ENCODE peak calls at places on chromosomes 12 and 14, in five cellular contexts. N, Z, J, I and T are unnamed samples.

GRCh38 chr14:92637228-92637627 is 111.2 kb downstream of the LGMN start:
- DNase-seq in N (no peak), Z (no peak), J (no peak), I (no peak), T (no peak)

GRCh38 chr14:52129733-52130132 is 60.9 kb upstream of the NID2 start:
- DNase-seq in N (no peak), Z (no peak), J (no peak), I (no peak), T (no peak)

GRCh38 chr12:13173012-13173441 is 23.5 kb upstream of the EMP1 start:
- DNase-seq in N (no peak), Z (no peak), J (no peak), I (no peak), T (no peak)

GRCh38 chr12:24404086-24404815 is 454.8 kb upstream of the SOX5 start:
- DNase-seq in N (no peak), Z (no peak), J (no peak), I (no peak), T (no peak)

GRCh38 chr12:23423796-23424195 is 525.7 kb downstream of the SOX5 start:
- DNase-seq in N (no peak), Z (no peak), J (no peak), I (no peak), T (no peak)

GRCh38 chr14:55366271-55366670 is 45.4 kb downstream of the ATG14 start:
- DNase-seq in N (no peak), Z (no peak), J (no peak), I (no peak), T (no peak)

GRCh38 chr14:104803916-104804371 is 3.0 kb downstream of the ZBTB42 start:
- DNase-seq in N (no peak), Z (no peak), J (no peak), I (no peak), T (no peak)

GRCh38 chr12:113870035-113870434 is 96.1 kb downstream of the RBM19 start:
- DNase-seq in N (no peak), Z (no peak), J (no peak), I (no peak), T (no peak)

GRCh38 chr12:30811966-30812365 is 57.2 kb upstream of the CAPRIN2 start:
- DNase-seq in N (no peak), Z (no peak), J (no peak), I (no peak), T (no peak)

GRCh38 chr12:45329238-45329637 is 113.3 kb downstream of the ANO6 start:
- DNase-seq in N (no peak), Z (no peak), J (no peak), I (no peak), T (no peak)

GRCh38 chr14:89214221-89214965 is 202.6 kb downstream of the FOXN3 start:
- DNase-seq in N (no peak), Z (no peak), J (no peak), I (no peak), T (no peak)

GRCh38 chr12:28878629-28879028 is 270.4 kb upstream of the FAR2 start:
- DNase-seq in N (no peak), Z (no peak), J (no peak), I (no peak), T (no peak)

GRCh38 chr12:23888396-23889068 is 60.9 kb downstream of the SOX5 start:
- DNase-seq in N (no peak), Z (no peak), J (no peak), I (no peak), T (no peak)

GRCh38 chr12:69254046-69254445 is 14.7 kb downstream of the CPSF6 start:
- DNase-seq in N (peak), Z (peak), J (peak), I (no peak), T (peak)

GRCh38 chr14:54693761-54694160 is 126.8 kb downstream of the SAMD4A start:
- DNase-seq in N (no peak), Z (no peak), J (no peak), I (no peak), T (no peak)

GRCh38 chr12:50005150-50005549 is 20.1 kb downstream of the RACGAP1 start:
- DNase-seq in N (no peak), Z (no peak), J (no peak), I (no peak), T (no peak)

GRCh38 chr12:127562781-127563180 is 704.2 kb upstream of the TMEM132C start:
- DNase-seq in N (no peak), Z (no peak), J (no peak), I (no peak), T (no peak)

GRCh38 chr12:49296836-49297694 is 2.1 kb downstream of the PRPH start:
- DNase-seq in N (peak), Z (peak), J (no peak), I (no peak), T (no peak)

GRCh38 chr12:7108928-7109920 is at the start of gene C1RL:
- DNase-seq in N (peak), Z (peak), J (no peak), I (peak), T (peak)

GRCh38 chr14:76867536-76868452 is 41.6 kb downstream of the LRRC74A start:
- DNase-seq in N (no peak), Z (no peak), J (no peak), I (no peak), T (no peak)

GRCh38 chr12:54991161-54991991 is 6.8 kb upstream of the TESPA1 start:
- DNase-seq in N (no peak), Z (no peak), J (peak), I (no peak), T (no peak)

GRCh38 chr12:47105914-47106674 is 26.3 kb upstream of the AMIGO2 start:
- DNase-seq in N (no peak), Z (no peak), J (no peak), I (no peak), T (no peak)

GRCh38 chr14:77859934-77860570 is 60.1 kb downstream of the ADCK1 start:
- DNase-seq in N (no peak), Z (peak), J (no peak), I (no peak), T (no peak)

GRCh38 chr14:29144598-29144997 is 378.0 kb downstream of the FOXG1 start:
- DNase-seq in N (no peak), Z (no peak), J (no peak), I (no peak), T (no peak)

GRCh38 chr14:54711812-54712211 is 144.9 kb downstream of the SAMD4A start:
- DNase-seq in N (no peak), Z (no peak), J (no peak), I (no peak), T (no peak)

GRCh38 chr12:71304306-71304705 is 135.3 kb upstream of the LGR5 start:
- DNase-seq in N (no peak), Z (no peak), J (no peak), I (no peak), T (no peak)

GRCh38 chr14:53509845-53510244 is 356.7 kb upstream of the DDHD1 start:
- DNase-seq in N (no peak), Z (no peak), J (no peak), I (no peak), T (no peak)
- TF ChIP-seq SIN3A in N (no peak), Z (no peak), J (no peak), I (no peak), T (no peak)

GRCh38 chr14:64654072-64654899 is 49.9 kb upstream of the PLEKHG3 start:
- DNase-seq in N (no peak), Z (no peak), J (peak), I (no peak), T (no peak)
- TF ChIP-seq SIN3A in N (no peak), Z (no peak), J (no peak), I (no peak), T (no peak)

GRCh38 chr14:67666733-67667132 is 7.7 kb downstream of the VTI1B start:
- DNase-seq in N (no peak), Z (no peak), J (no peak), I (no peak), T (no peak)

GRCh38 chr14:67668559-67668958 is 5.9 kb downstream of the VTI1B start:
- DNase-seq in N (no peak), Z (no peak), J (peak), I (no peak), T (no peak)

GRCh38 chr14:67663633-67664032 is 10.8 kb downstream of the VTI1B start:
- DNase-seq in N (no peak), Z (no peak), J (no peak), I (no peak), T (no peak)

DNA sequence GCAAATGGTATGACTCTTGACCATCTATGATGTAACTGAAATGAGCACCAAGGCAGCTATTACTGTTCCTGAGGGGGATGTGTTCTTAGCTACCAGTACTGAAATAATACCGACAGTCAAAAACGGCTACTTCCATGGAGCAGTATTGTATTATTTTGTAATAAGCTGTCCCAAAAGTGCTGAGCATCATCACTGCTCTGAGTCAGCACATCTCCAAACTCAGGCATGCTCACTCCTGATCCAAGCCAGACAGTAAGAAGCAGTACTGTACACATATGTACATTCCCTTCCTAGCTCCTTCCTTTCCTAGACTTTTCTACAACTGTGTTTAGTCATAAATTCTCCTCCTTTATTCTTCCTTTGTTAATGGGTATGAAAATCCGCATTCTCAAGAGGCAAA is 8.5 kb downstream of the VTI1B start:
- DNase-seq in N (no peak), Z (no peak), J (no peak), I (no peak), T (no peak)
- TF ChIP-seq SIN3A in N (no peak), Z (no peak), J (no peak), I (no peak), T (no peak)

GRCh38 chr12:88057994-88058718 is 29.0 kb upstream of the C12orf50 start:
- DNase-seq in N (no peak), Z (no peak), J (no peak), I (no peak), T (no peak)

GRCh38 chr12:88056571-88056970 is 27.4 kb upstream of the C12orf50 start:
- DNase-seq in N (no peak), Z (no peak), J (no peak), I (no peak), T (no peak)

GRCh38 chr12:88052686-88053085 is 23.5 kb upstream of the C12orf50 start:
- DNase-seq in N (peak), Z (peak), J (no peak), I (no peak), T (no peak)
- TF ChIP-seq SIN3A in N (no peak), Z (no peak), J (no peak), I (no peak), T (no peak)

DNA sequence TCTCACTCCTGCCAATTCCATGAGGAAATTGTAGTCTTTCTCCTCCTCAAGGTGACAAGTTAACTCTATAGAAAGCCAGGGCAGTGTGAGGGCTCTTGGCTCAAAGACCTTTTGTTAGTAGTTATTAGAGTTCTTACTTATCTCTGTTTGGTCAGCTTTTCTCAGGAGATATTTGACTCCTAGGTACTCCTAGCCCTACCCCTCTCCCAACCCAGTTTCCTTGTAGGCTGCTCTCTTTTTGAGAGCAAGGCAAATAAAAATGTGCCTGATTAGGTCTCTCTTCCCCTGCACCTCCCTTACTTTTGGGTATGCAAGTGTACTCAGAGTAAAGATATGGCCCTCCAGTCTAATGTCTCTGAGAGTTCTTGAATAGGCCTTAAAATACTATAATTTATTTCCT is 23.8 kb downstream of the BTG1 start:
- DNase-seq in N (no peak), Z (no peak), J (no peak), I (no peak), T (no peak)
- TF ChIP-seq SIN3A in N (no peak), Z (no peak), J (no peak), I (no peak), T (no peak)

DNA sequence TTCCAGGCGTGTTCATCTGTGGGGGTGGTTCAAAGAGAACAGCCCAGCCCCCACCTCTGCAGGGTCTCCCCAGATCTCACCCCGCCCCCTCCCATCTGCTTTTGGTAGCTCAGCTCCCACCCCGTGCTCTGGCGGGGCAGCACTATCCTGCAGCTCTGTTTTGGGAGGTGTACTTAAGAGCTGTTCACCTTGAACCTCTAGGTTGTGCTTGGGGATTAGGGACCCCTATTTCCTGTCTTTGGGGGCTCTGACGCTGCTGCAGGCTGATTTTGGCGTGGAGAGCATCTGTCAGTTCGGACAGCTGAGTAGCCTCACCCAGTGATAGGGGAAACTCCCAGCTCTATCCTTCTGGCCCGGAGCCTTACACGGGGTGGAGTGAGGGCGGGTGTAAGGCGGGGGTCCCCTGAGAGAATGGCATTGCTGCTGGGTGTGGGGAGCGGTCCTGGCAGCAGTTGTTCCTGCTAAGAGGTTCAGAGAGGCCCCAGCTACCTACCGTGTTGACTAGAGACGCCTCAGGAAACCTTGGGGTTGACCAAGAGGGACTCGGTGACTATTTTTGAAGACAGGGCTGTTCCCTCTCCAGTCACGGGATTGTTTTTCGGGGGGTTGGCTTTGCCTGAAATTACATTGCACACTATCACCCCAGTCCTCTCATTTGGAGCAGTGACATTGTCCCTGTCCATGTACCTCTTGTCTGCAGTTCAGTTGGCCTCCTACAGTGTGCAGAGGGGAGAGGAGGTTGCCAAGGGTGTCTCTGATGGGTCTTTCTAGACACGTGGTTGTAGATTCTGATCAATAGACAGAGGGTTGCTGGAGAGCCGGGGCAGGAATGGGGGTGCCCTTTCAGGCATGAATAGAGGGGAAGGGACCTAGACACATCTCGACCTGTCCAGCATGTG is 954 bp downstream of the TMEM120B start:
- DNase-seq in N (no peak), Z (peak), J (no peak), I (no peak), T (no peak)
- TF ChIP-seq SIN3A in N (no peak), Z (no peak), J (no peak), I (no peak), T (no peak)

GRCh38 chr14:86712176-86712575 is 1182.2 kb downstream of the FLRT2 start:
- DNase-seq in N (no peak), Z (no peak), J (no peak), I (no peak), T (no peak)
- TF ChIP-seq SIN3A in N (no peak), Z (no peak), J (no peak), I (no peak), T (no peak)